ENCODE peak calls at places on chromosomes 3 and 15, in ten cellular contexts. Z is fibroblast of lung, N is left lung, R is lower leg skin, A is HFF-Myc, B is Peyer's patch, K is A549, T is fibroblast of mammary gland, D is ascending aorta, L is fibroblast of the aortic adventitia. Q is an unnamed sample.

GRCh38 chr3:160369784-160370183 is 29.2 kb downstream of the IFT80 start:
- DNase-seq in Z (no peak), N (no peak), R (no peak), A (no peak), B (no peak), K (no peak), T (no peak), D (no peak), L (no peak), Q (no peak)

GRCh38 chr3:46943237-46944187 is 33.0 kb downstream of the CCDC12 start:
- DNase-seq in Z (no peak), N (no peak), R (no peak), A (no peak), B (peak; percentile 75), K (peak; percentile 75), T (no peak), D (no peak), L (no peak), Q (no peak)

GRCh38 chr15:76336254-76337046 is at the start of gene ISL2:
- DNase-seq in Z (peak; percentile 89), N (peak; percentile 94), R (no peak), A (peak; percentile 90), B (peak; percentile 72), K (peak; percentile 99), T (peak; percentile 45), D (no peak), L (peak; percentile 72), Q (peak; percentile 38)

GRCh38 chr15:98904466-98905048 is 103.0 kb downstream of the PGPEP1L start:
- DNase-seq in Z (peak; percentile 71), N (no peak), R (no peak), A (no peak), B (no peak), K (peak; percentile 85), T (peak; percentile 80), D (no peak), L (peak; percentile 65), Q (peak; percentile 63)

GRCh38 chr3:184685646-184686045 is 26.2 kb downstream of the MAGEF1 start:
- DNase-seq in Z (no peak), N (no peak), R (no peak), A (no peak), B (no peak), K (no peak), T (no peak), D (no peak), L (no peak), Q (no peak)

GRCh38 chr3:81728766-81729544 is 32.5 kb downstream of the GBE1 start:
- DNase-seq in Z (peak; percentile 62), N (no peak), R (no peak), A (no peak), B (no peak), K (no peak), T (peak; percentile 47), D (no peak), L (peak; percentile 61), Q (peak; percentile 65)

GRCh38 chr3:14976317-14976716 is 28.9 kb downstream of the NR2C2 start:
- DNase-seq in Z (no peak), N (no peak), R (no peak), A (no peak), B (no peak), K (no peak), T (no peak), D (no peak), L (no peak), Q (no peak)

GRCh38 chr15:38401101-38401500 is 52.8 kb upstream of the FAM98B start:
- DNase-seq in Z (peak; percentile 17), N (no peak), R (no peak), A (no peak), B (no peak), K (no peak), T (peak; percentile 62), D (no peak), L (peak; percentile 45), Q (peak; percentile 38)

GRCh38 chr15:101651753-101652097 is 456 bp downstream of the TM2D3 start:
- DNase-seq in Z (no peak), N (no peak), R (no peak), A (no peak), B (no peak), K (no peak), T (peak; percentile 31), D (no peak), L (peak; percentile 25), Q (peak; percentile 36)

GRCh38 chr3:171458056-171458856 is 1.9 kb downstream of the TNIK start:
- DNase-seq in Z (peak; percentile 6), N (peak; percentile 78), R (no peak), A (no peak), B (peak; percentile 59), K (no peak), T (no peak), D (no peak), L (peak; percentile 20), Q (no peak)

GRCh38 chr3:102980379-102980726 is 545.5 kb downstream of the ZPLD1 start:
- DNase-seq in Z (no peak), N (no peak), R (no peak), A (no peak), B (no peak), K (no peak), T (no peak), D (no peak), L (no peak), Q (no peak)

GRCh38 chr3:55471084-55471483 is 16.0 kb downstream of the WNT5A start:
- DNase-seq in Z (no peak), N (no peak), R (no peak), A (no peak), B (no peak), K (no peak), T (no peak), D (no peak), L (no peak), Q (no peak)

GRCh38 chr3:55474213-55474632 is 12.9 kb downstream of the WNT5A start:
- DNase-seq in Z (no peak), N (peak; percentile 75), R (no peak), A (no peak), B (no peak), K (no peak), T (no peak), D (no peak), L (no peak), Q (no peak)

GRCh38 chr3:55469957-55470526 is 17.1 kb downstream of the WNT5A start:
- DNase-seq in Z (no peak), N (peak; percentile 78), R (no peak), A (no peak), B (no peak), K (no peak), T (no peak), D (no peak), L (no peak), Q (no peak)

GRCh38 chr3:55473788-55474187 is 13.3 kb downstream of the WNT5A start:
- DNase-seq in Z (no peak), N (no peak), R (no peak), A (no peak), B (no peak), K (no peak), T (no peak), D (no peak), L (no peak), Q (no peak)

DNA sequence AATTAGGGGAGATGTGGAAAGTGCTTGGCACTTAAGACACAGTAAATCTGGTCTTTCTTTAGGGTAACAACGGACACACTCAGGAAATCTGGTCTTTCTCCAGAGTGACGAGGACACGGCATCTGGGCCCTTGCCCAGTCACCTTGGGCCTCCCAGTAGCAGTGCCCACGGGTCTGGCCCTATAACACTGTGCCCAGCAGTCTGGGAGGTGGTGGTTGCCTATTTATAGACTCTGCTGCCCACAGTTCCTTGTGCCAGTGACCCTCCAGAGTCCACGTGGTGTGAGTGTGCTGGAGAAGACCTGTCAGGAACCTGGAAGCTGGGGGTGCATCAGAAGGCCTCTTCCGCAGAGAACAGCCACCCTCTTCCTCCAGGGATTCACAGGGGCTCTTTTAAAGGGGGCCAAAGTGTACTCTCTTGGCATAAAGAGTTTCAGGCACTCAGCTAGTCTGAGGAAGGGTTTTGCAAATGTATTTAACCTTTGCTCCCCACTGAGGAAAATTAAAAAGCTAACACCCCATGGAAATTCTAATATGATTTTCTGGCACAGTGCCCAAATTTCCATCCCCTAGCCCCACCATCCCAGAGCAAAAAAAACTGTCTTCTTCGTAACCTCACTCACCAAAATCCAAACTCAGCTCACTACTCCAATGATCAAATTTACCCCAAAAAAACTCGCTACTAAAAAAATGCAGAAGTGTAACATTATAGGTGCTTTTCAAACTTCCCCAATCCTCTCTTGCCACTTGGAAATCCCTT is 15.4 kb downstream of the WNT5A start:
- DNase-seq in Z (no peak), N (no peak), R (no peak), A (no peak), B (no peak), K (no peak), T (no peak), D (no peak), L (no peak), Q (no peak)
- H3K4me3 ChIP-seq in Z (no peak overlapping the region), N (no peak overlapping the region), R (no peak overlapping the region), A (no peak overlapping the region), B (no peak overlapping the region), K (no peak overlapping the region), T (no peak overlapping the region), D (no peak overlapping the region), L (no peak overlapping the region), Q (no peak overlapping the region)

GRCh38 chr3:45546636-45547201 is 47.8 kb upstream of the LIMD1 start:
- DNase-seq in Z (no peak), N (no peak), R (no peak), A (no peak), B (no peak), K (peak; percentile 33), T (no peak), D (no peak), L (no peak), Q (no peak)
- TF ChIP-seq CTCF in Z (peak; percentile 28), N (no peak), R (no peak), A (peak; percentile 61), B (no peak), K (peak; percentile 50), T (peak; percentile 41), D (no peak), L (peak; percentile 19), Q (peak; percentile 39)

DNA sequence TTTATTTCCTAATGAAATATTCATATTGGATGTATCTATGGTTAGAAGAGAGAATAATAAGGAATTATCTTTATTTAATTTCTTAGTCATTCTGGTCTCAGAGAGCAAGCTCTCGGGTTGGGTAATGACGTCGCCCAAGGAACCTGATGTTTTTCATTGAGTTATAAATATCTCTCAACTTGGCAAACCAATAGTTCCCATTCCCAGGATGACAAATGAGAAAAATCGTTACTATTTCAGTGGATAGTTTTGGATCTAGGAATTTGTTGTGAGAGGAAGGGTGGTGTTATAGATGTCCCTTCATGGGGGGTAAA is 162.9 kb upstream of the NR2E3 start:
- DNase-seq in Z (peak; percentile 25), N (no peak), R (no peak), A (no peak), B (no peak), K (no peak), T (peak; percentile 65), D (no peak), L (peak; percentile 78), Q (no peak)
- H3K4me3 ChIP-seq in Z (no peak overlapping the region), N (no peak overlapping the region), R (no peak overlapping the region), A (no peak overlapping the region), B (no peak overlapping the region), K (no peak overlapping the region), T (no peak overlapping the region), D (no peak overlapping the region), L (no peak overlapping the region), Q (no peak overlapping the region)

DNA sequence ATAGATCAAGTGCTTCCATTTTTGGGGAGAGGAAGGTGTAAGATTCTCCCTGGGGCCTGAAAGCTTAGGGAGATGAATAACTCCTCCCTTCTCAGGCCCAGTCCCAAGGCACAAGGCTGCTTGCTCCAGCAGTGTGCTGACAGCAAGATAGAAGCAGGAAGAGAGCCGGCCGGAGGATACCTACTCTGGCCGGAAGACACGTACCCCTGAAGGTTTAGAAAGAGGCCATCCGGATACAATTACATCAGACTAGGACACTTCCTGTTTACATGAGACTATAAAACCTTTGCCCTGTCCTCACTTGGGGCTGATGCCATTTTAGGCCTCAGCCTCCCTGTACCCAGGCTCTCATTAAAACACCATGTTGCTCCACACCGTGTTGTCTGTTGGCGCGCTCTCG is 329.9 kb downstream of the SV2B start:
- DNase-seq in Z (no peak), N (no peak), R (no peak), A (no peak), B (no peak), K (no peak), T (no peak), D (no peak), L (no peak), Q (no peak)
- TF ChIP-seq CTCF in Z (no peak), N (no peak), R (no peak), A (no peak), B (no peak), K (no peak), T (no peak), D (no peak), L (no peak), Q (no peak)

Q was measured in astrocyte of the spinal cord.